ENCODE peak calls at places on chromosomes 13 and 19, in ten cellular contexts. A, Y, O, L, U, K, I, B, T and D are unnamed samples.
A peak's percentile ranks its signal among the peaks of the same experiment; 100 is the strongest.

GRCh38 chr13:27371932-27372331 is 52.5 kb upstream of the GTF3A start:
- DNase-seq in U (no peak), O (no peak), I (no peak), B (no peak), L (no peak), A (no peak), K (no peak), T (no peak), Y (no peak), D (no peak)

GRCh38 chr13:111387026-111387871 is 66.8 kb downstream of the TEX29 start:
- DNase-seq in K (no peak), T (no peak), B (peak; percentile 20), U (no peak), O (no peak), Y (no peak), I (no peak), L (no peak), A (no peak), D (no peak)

GRCh38 chr19:17886515-17886914 is 14.8 kb downstream of the SLC5A5 start:
- DNase-seq in A (no peak), I (no peak), L (no peak), U (no peak), B (no peak), T (no peak), Y (no peak), O (no peak), K (no peak), D (no peak)

GRCh38 chr13:23615677-23616076 is 45.5 kb downstream of the TNFRSF19 start:
- DNase-seq in U (no peak), A (no peak), K (no peak), O (no peak), T (no peak), B (no peak), L (no peak), Y (no peak), I (no peak), D (no peak)

GRCh38 chr19:35264281-35265125 is 4.3 kb upstream of the USF2 start:
- DNase-seq in B (peak; percentile 39), U (no peak), Y (no peak), O (no peak), L (no peak), K (no peak), I (no peak), A (peak; percentile 15), T (no peak), D (no peak)

GRCh38 chr13:33787051-33787591 is 30.8 kb upstream of the RFC3 start:
- DNase-seq in Y (no peak), O (no peak), T (no peak), K (no peak), U (no peak), B (no peak), A (no peak), I (no peak), L (no peak), D (no peak)

GRCh38 chr13:109790951-109791605 is 4.7 kb upstream of the IRS2 start:
- DNase-seq in L (no peak), B (peak; percentile 75), A (no peak), U (no peak), O (peak; percentile 37), K (no peak), T (no peak), Y (no peak), I (no peak), D (no peak)

GRCh38 chr19:12187625-12188024 is 24.7 kb downstream of the ZNF136 start:
- DNase-seq in L (no peak), U (no peak), K (no peak), T (no peak), Y (no peak), A (no peak), B (no peak), O (no peak), I (no peak), D (no peak)

GRCh38 chr13:90594694-90595093 is 752.8 kb upstream of the MIR17HG start:
- DNase-seq in Y (no peak), L (no peak), T (no peak), I (peak; percentile 13), O (no peak), U (no peak), B (no peak), K (no peak), A (no peak), D (peak; percentile 55)

GRCh38 chr19:31334849-31335624 is 14.2 kb downstream of the TSHZ3 start:
- DNase-seq in T (no peak), K (no peak), B (no peak), U (no peak), A (no peak), I (no peak), L (no peak), Y (no peak), O (no peak), D (no peak)

GRCh38 chr13:21475115-21475514 is 16.0 kb upstream of the ZDHHC20 start:
- DNase-seq in K (no peak), O (no peak), Y (no peak), A (no peak), I (no peak), U (no peak), L (no peak), B (no peak), T (no peak), D (no peak)

GRCh38 chr19:49188626-49189200 is 31.1 kb downstream of the TRPM4 start:
- DNase-seq in A (no peak), Y (no peak), B (peak; percentile 64), I (no peak), L (no peak), O (no peak), U (no peak), T (no peak), K (no peak), D (no peak)

GRCh38 chr13:45280751-45281634 is 60.0 kb downstream of the TPT1 start:
- DNase-seq in A (peak; percentile 65), T (no peak), O (peak; percentile 21), I (peak; percentile 89), B (peak; percentile 88), U (peak; percentile 63), Y (peak; percentile 54), L (peak; percentile 12), K (peak; percentile 53), D (peak; percentile 51)

GRCh38 chr13:64453831-64454230 is 2776.3 kb downstream of the PCDH9 start:
- DNase-seq in Y (no peak), K (no peak), U (no peak), T (no peak), I (no peak), L (no peak), A (no peak), O (no peak), B (no peak), D (no peak)

GRCh38 chr13:109494955-109495354 is 291.4 kb downstream of the IRS2 start:
- DNase-seq in O (no peak), L (no peak), A (no peak), B (no peak), I (peak; percentile 59), U (no peak), T (no peak), K (no peak), Y (no peak), D (peak; percentile 53)

GRCh38 chr19:10243606-10244005 is 8.4 kb upstream of the MRPL4 start:
- DNase-seq in L (no peak), I (no peak), B (no peak), U (no peak), A (no peak), O (no peak), K (no peak), T (no peak), Y (no peak), D (no peak)

GRCh38 chr19:13827656-13828055 is 32.4 kb downstream of the ZSWIM4 start:
- DNase-seq in A (no peak), T (no peak), O (no peak), B (peak; percentile 77), I (no peak), L (no peak), U (no peak), Y (no peak), K (no peak), D (no peak)

GRCh38 chr19:49920624-49921363 is 8.2 kb upstream of the ATF5 start:
- DNase-seq in U (no peak), K (no peak), B (no peak), O (no peak), T (no peak), L (no peak), I (no peak), A (no peak), Y (no peak), D (no peak)

GRCh38 chr13:76638160-76638559 is 248.0 kb downstream of the KCTD12 start:
- DNase-seq in U (no peak), A (no peak), B (no peak), O (no peak), T (no peak), L (no peak), K (peak; percentile 12), I (no peak), Y (no peak), D (peak; percentile 12)

GRCh38 chr13:75715598-75716523 is 79.7 kb downstream of the LMO7 start:
- DNase-seq in O (no peak), Y (no peak), U (no peak), T (no peak), I (no peak), B (no peak), K (no peak), L (no peak), A (no peak), D (no peak)

GRCh38 chr13:66660013-66660804 is 569.9 kb downstream of the PCDH9 start:
- DNase-seq in A (no peak), I (peak; percentile 12), K (no peak), L (no peak), B (no peak), U (no peak), O (no peak), Y (no peak), T (no peak), D (peak; percentile 47)

GRCh38 chr13:109211616-109212015 is 574.8 kb downstream of the IRS2 start:
- DNase-seq in Y (no peak), I (peak; percentile 14), L (no peak), B (no peak), U (no peak), A (no peak), O (no peak), T (no peak), K (no peak), D (peak; percentile 3)

GRCh38 chr19:14031719-14032480 is at the start of gene IL27RA:
- DNase-seq in Y (no peak), I (peak; percentile 44), O (peak; percentile 91), B (peak; percentile 88), A (peak; percentile 71), T (peak; percentile 77), L (peak; percentile 70), K (peak; percentile 75), U (peak; percentile 52), D (peak; percentile 6)

GRCh38 chr13:44629465-44630183 is 53.5 kb upstream of the TSC22D1 start:
- DNase-seq in U (no peak), L (no peak), K (no peak), A (no peak), I (peak; percentile 71), O (no peak), B (no peak), Y (no peak), T (no peak), D (no peak)

GRCh38 chr13:71866173-71867091 is 572 bp downstream of the DACH1 start:
- DNase-seq in T (peak; percentile 21), K (peak; percentile 25), I (peak; percentile 5), O (no peak), U (peak; percentile 57), A (peak; percentile 19), L (no peak), B (peak; percentile 76), Y (no peak), D (no peak)

GRCh38 chr19:1783874-1784273 is 28.2 kb downstream of the ATP8B3 start:
- DNase-seq in A (no peak), K (no peak), T (no peak), U (no peak), L (no peak), B (no peak), O (no peak), Y (no peak), I (no peak), D (no peak)

GRCh38 chr19:10517760-10518443 is 655 bp upstream of the S1PR5 start:
- DNase-seq in B (peak; percentile 88), I (peak; percentile 40), K (no peak), Y (no peak), A (no peak), U (no peak), O (no peak), T (peak; percentile 61), L (no peak), D (no peak)

GRCh38 chr13:34833562-34834182 is 108.4 kb upstream of the NBEA start:
- DNase-seq in K (no peak), O (no peak), U (no peak), I (peak; percentile 2), L (no peak), Y (no peak), T (no peak), A (no peak), B (peak; percentile 70), D (no peak)